ENCODE peak calls at places on chromosomes 4 and X, in six cellular contexts. Z is heart right ventricle, P is progenitor cell of endocrine pancreas, X is sigmoid colon, H is A549, O is ovary. M is an unnamed sample.

GRCh38 chr4:83830138-83830537 is 294.2 kb downstream of the GPAT3 start:
- DNase-seq in P (no peak), O (no peak), X (no peak), Z (no peak), H (no peak), M (no peak)

GRCh38 chr4:141395246-141395830 is 174.6 kb downstream of the ZNF330 start:
- DNase-seq in O (no peak), Z (no peak), X (no peak), P (no peak), H (no peak), M (no peak)

GRCh38 chr4:156959298-156959702 is 12.3 kb downstream of the PDGFC start:
- DNase-seq in O (no peak), H (no peak), P (no peak), X (no peak), Z (no peak), M (no peak)

GRCh38 chr4:108738307-108738706 is 24.5 kb downstream of the ETNPPL start:
- DNase-seq in P (no peak), H (no peak), X (no peak), Z (no peak), O (no peak), M (no peak)

GRCh38 chr4:24917076-24917856 is 4.4 kb upstream of the CCDC149 start:
- DNase-seq in Z (no peak), P (no peak), O (no peak), H (no peak), X (no peak), M (no peak)

GRCh38 chrX:25523574-25523973 is 507.8 kb upstream of the ARX start:
- DNase-seq in O (no peak), P (no peak), X (no peak), H (peak), Z (peak), M (peak)

GRCh38 chr4:1985780-1986577 is 22.8 kb downstream of the NELFA start:
- DNase-seq in P (no peak), H (no peak), O (no peak), X (no peak), Z (no peak), M (no peak)

GRCh38 chrX:154019633-154020499 is at the start of gene IRAK1:
- DNase-seq in P (peak), H (peak), Z (peak), O (peak), X (no peak), M (peak)

GRCh38 chr4:111464251-111465045 is 680.8 kb upstream of the FAM241A start:
- DNase-seq in X (no peak), O (no peak), H (no peak), Z (no peak), P (no peak), M (no peak)

GRCh38 chrX:2828404-2829065 is at the start of gene GYG2:
- DNase-seq in X (no peak), Z (no peak), H (no peak), O (peak), P (peak), M (no peak)

GRCh38 chr4:2261110-2261852 is 628 bp downstream of the MXD4 start:
- DNase-seq in H (peak), X (peak), O (peak), P (no peak), Z (peak), M (peak)

GRCh38 chrX:119230850-119231249 is 5.2 kb upstream of the PGRMC1 start:
- DNase-seq in Z (no peak), X (no peak), P (no peak), O (no peak), H (no peak), M (no peak)

GRCh38 chr4:150348079-150348478 is 233.9 kb upstream of the MAB21L2 start:
- DNase-seq in Z (no peak), P (no peak), O (no peak), H (no peak), X (no peak), M (no peak)

GRCh38 chr4:93760284-93760683 is 68.3 kb upstream of the ATOH1 start:
- DNase-seq in X (no peak), P (no peak), Z (no peak), H (no peak), O (no peak), M (no peak)

GRCh38 chr4:138499627-138500026 is 257.5 kb upstream of the SLC7A11 start:
- DNase-seq in P (no peak), Z (no peak), O (no peak), H (no peak), X (no peak), M (no peak)

GRCh38 chr4:163988391-163988790 is 493.9 kb downstream of the TMA16 start:
- DNase-seq in Z (no peak), X (no peak), O (no peak), P (no peak), H (no peak), M (no peak)

GRCh38 chr4:170853422-170854021 is 763.8 kb upstream of the AADAT start:
- DNase-seq in P (peak), Z (peak), O (peak), H (no peak), X (no peak), M (peak)

GRCh38 chrX:31012509-31013025 is 59.3 kb downstream of the FTHL17 start:
- DNase-seq in X (no peak), Z (no peak), H (no peak), O (no peak), P (no peak), M (no peak)

GRCh38 chr4:74073358-74073757 is 25.6 kb downstream of the CXCL2 start:
- DNase-seq in Z (no peak), X (no peak), O (no peak), P (no peak), H (no peak), M (no peak)

GRCh38 chrX:86002076-86002896 is 45.1 kb downstream of the CHM start:
- DNase-seq in Z (no peak), X (no peak), O (no peak), P (peak), H (no peak), M (peak)

DNA sequence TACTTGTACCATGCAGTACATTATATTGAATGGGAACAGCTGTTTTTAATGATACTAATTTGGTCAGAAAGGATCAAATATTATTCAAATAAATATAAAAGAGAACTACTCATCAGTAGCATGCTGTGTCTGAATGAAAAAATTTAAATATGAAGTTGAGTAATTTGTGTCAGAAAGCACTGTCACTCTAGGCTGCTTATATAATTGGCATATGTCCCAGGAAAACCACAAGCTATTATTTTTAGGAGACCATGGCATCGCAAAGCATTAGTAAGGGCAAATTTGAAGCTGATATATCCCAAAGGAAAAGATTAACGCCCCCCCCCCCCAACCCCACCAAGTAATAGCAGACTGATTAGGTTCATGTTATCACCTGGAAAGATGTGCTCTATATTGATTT is 388.5 kb upstream of the SPANXN4 start:
- DNase-seq in Z (no peak), X (no peak), O (no peak), P (no peak), H (no peak), M (no peak)
- TF ChIP-seq CTCF in Z (no peak), X (no peak), O (no peak), P (no peak), H (no peak), M (no peak)

DNA sequence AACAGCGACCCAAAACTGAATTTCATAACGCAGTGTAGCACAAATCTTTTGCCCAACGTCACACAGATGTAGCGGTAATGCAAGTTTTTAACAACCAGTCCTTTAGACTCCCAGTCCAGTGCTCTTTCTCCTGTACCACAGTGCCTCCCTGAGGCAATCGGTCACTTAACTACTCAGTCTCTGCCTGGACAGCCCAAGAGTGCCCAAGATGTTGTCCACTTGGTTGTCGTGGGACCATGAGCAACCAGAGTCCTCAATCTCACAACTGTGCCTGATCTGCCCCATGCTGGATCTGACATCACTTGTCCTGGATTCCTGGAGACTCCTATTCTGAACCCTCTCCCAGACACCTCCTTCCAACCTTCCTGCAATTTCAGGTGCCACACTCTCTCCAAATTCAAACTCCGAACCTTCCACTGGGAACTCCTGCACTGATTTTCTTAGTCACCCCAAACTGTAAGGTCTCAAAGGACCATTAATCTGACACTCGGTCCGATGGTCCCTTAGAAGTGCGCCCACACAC is 702 bp downstream of the MMGT1 start:
- DNase-seq in H (peak), X (no peak), O (no peak), Z (no peak), P (no peak), M (no peak)
- TF ChIP-seq CTCF in H (peak), X (no peak), O (no peak), Z (no peak), P (no peak), M (no peak)

DNA sequence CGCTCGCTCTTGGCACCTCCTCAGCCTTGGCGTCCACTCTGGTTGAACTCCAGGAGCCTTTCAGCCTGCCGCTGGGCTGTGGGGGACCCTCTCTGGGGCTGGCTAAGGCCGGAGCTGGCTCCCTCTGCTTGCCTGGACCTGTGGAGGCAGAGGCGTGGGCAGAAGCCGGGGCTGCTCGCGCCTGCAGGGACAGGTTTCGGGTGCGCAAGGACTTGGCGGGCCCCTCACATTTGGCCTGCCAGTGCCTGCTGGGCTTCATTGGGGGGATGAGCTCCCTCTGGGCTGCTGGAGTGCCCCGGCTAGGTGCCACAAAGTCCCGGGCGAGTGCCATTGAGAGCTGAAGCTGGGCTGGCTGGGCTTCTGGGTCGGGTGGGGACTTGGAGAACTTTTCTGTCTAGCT is 371.7 kb downstream of the FAM133A start:
- DNase-seq in H (no peak), Z (no peak), X (no peak), O (no peak), P (no peak), M (no peak)
- TF ChIP-seq CTCF in H (no peak), Z (no peak), X (no peak), O (no peak), P (no peak), M (no peak)

GRCh38 chr4:30818541-30818940 is 98.4 kb downstream of the PCDH7 start:
- DNase-seq in X (no peak), Z (no peak), H (no peak), O (no peak), P (no peak), M (no peak)
- TF ChIP-seq CTCF in X (no peak), Z (no peak), H (no peak), O (no peak), P (no peak), M (no peak)

DNA sequence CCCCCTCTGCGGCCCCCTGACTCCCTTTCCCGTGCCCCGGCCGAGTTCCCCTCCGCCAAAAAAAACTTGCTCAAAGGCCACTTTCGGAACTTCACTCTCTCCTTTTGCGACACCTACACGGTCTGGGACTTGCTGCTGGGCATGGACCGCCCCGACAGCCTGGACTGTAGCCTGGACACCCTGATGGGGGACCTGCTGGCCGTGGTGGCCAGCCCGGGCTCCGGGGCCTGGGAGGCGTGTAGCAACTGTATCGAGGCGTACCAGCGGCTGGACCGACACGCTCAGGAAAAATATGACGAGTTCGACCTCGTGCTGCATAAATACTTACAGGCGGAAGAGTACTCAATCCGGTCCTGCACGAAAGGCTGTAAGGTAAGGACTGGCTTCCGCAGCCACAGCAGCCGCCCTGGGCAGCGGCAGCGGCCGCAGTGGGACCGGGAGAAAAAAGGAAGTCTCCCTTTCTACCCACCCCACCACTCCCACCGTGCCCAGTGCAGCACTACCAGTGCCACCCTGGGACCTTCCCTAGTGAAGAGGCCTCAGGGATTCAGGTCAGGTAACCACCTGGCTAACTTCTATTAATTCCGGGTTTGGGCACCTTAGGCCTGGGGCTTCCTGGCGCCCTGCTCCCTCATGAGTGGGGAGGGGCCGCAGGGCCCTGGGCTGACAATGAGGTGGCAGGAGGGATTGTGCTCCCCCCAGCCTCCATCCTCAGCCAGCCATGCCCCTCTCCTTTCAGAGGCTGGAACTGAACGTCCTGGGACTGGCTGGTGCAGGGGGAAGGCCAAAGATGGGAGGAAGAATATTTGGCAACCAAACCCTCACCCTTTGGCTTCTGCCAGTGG is 1.9 kb downstream of the NALF2 start:
- DNase-seq in P (no peak), H (no peak), X (no peak), O (no peak), Z (no peak), M (no peak)
- TF ChIP-seq CTCF in P (no peak), H (no peak), X (no peak), O (no peak), Z (no peak), M (no peak)

GRCh38 chr4:173536808-173537429 is 6.9 kb upstream of the HAND2 start:
- DNase-seq in P (no peak), H (no peak), X (peak), Z (no peak), O (peak), M (no peak)
- TF ChIP-seq CTCF in P (peak), H (no peak), X (no peak), Z (peak), O (no peak), M (no peak)

GRCh38 chr4:165458451-165458850 is 79.6 kb downstream of the CPE start:
- DNase-seq in P (no peak), O (no peak), H (no peak), X (no peak), Z (no peak), M (no peak)

GRCh38 chr4:165464813-165465381 is 86.1 kb downstream of the CPE start:
- DNase-seq in Z (no peak), H (peak), O (no peak), P (no peak), X (no peak), M (peak)

GRCh38 chr4:165464338-165464737 is 85.5 kb downstream of the CPE start:
- DNase-seq in X (no peak), O (no peak), Z (no peak), H (no peak), P (no peak), M (no peak)

GRCh38 chr4:165461176-165461835 is 82.5 kb downstream of the CPE start:
- DNase-seq in X (no peak), Z (peak), P (no peak), O (peak), H (no peak), M (no peak)

DNA sequence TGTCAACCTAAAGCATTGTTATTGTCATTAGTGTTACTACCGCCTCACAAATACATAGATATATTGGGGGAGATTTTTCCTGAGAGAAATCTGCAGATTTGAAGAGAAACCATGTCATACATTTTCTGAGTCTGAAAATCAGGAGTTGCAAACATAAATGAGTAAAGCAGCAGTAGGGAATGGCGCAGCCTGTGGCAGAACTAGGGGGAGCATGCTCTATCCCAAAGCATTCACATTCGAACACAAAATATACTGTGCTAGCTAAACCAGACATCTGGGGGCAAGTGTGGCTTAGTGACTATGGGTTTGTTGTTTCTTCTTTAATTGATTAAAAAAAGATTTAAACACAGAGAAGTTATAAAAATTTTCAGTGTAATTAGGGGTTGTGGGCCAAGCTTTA is 83.2 kb downstream of the CPE start:
- DNase-seq in H (no peak), O (no peak), Z (no peak), P (no peak), X (no peak), M (no peak)
- TF ChIP-seq CTCF in H (no peak), O (no peak), Z (no peak), P (peak), X (no peak), M (no peak)